ENCODE peak calls at places on chromosomes 2 and 18, in seven cellular contexts. W, H, A, Q, Y, R and G are unnamed samples.

GRCh38 chr2:85961754-85962153 is 73.0 kb upstream of the ST3GAL5 start:
- DNase-seq in W (no peak), H (no peak), A (no peak), Q (no peak), Y (no peak), R (no peak), G (no peak)

GRCh38 chr18:13915973-13916372 is 637 bp upstream of the MC2R start:
- DNase-seq in W (no peak), H (no peak), A (no peak), Q (no peak), Y (no peak), R (no peak), G (no peak)

GRCh38 chr2:120524174-120524573 is 178.2 kb downstream of the INHBB start:
- DNase-seq in W (no peak), H (no peak), A (no peak), Q (no peak), Y (no peak), R (no peak), G (no peak)

GRCh38 chr2:104447831-104448434 is 406.0 kb upstream of the POU3F3 start:
- DNase-seq in W (no peak), H (no peak), A (no peak), Q (no peak), Y (no peak), R (no peak), G (no peak)

GRCh38 chr2:156935611-156936010 is 321.9 kb upstream of the GALNT5 start:
- DNase-seq in W (no peak), H (no peak), A (no peak), Q (no peak), Y (no peak), R (peak), G (no peak)

GRCh38 chr2:216991563-216991962 is 131.7 kb upstream of the TNP1 start:
- DNase-seq in W (no peak), H (peak), A (peak), Q (no peak), Y (no peak), R (no peak), G (no peak)

GRCh38 chr18:45059695-45060094 is 379.0 kb downstream of the SETBP1 start:
- DNase-seq in W (peak), H (no peak), A (peak), Q (no peak), Y (no peak), R (no peak), G (no peak)

GRCh38 chr2:74119324-74119723 is 28.4 kb downstream of the BOLA3 start:
- DNase-seq in W (no peak), H (no peak), A (peak), Q (no peak), Y (no peak), R (no peak), G (no peak)

GRCh38 chr18:58285731-58286130 is 241.7 kb downstream of the NEDD4L start:
- DNase-seq in W (no peak), H (no peak), A (no peak), Q (no peak), Y (no peak), R (no peak), G (no peak)

GRCh38 chr2:121241466-121241865 is 43.5 kb downstream of the TFCP2L1 start:
- DNase-seq in W (no peak), H (no peak), A (no peak), Q (no peak), Y (no peak), R (no peak), G (no peak)

GRCh38 chr2:19547321-19547720 is 188.9 kb upstream of the OSR1 start:
- DNase-seq in W (no peak), H (no peak), A (no peak), Q (no peak), Y (no peak), R (no peak), G (no peak)

GRCh38 chr2:109372614-109373013 is 241.2 kb downstream of the SEPTIN10 start:
- DNase-seq in W (no peak), H (peak), A (no peak), Q (no peak), Y (no peak), R (no peak), G (no peak)

GRCh38 chr18:26405190-26405781 is 143.1 kb downstream of the KCTD1 start:
- DNase-seq in W (peak), H (no peak), A (peak), Q (no peak), Y (no peak), R (peak), G (no peak)

GRCh38 chr2:160406591-160407392 is 86.8 kb downstream of the RBMS1 start:
- DNase-seq in W (peak), H (peak), A (peak), Q (no peak), Y (peak), R (peak), G (peak)